ENCODE peak calls at places on chromosomes 3 and 15, in seven cellular contexts. J is naive thymus-derived CD8-positive, alpha-beta T cell; C is stromal cell of bone marrow; F is iris pigment epithelial cell; V is HT1080; K is mesothelial cell of epicardium; D is hypothalamus. X is an unnamed sample.
A peak's percentile ranks its signal among the peaks of the same experiment; 100 is the strongest.

GRCh38 chr15:89335289-89336041 is 841 bp upstream of the POLG start:
- DNase-seq in J (no peak), C (no peak), F (no peak), V (no peak), K (peak; percentile 53), D (no peak), X (no peak)

GRCh38 chr15:73560501-73561117 is 72.6 kb downstream of the NPTN start:
- DNase-seq in J (peak; percentile 13), C (peak; percentile 44), F (peak; percentile 68), V (peak; percentile 46), K (no peak), D (no peak), X (peak; percentile 7)

GRCh38 chr15:92907880-92908279 is 7.8 kb downstream of the CHD2 start:
- DNase-seq in J (no peak), C (peak; percentile 91), F (peak; percentile 89), V (peak; percentile 94), K (no peak), D (no peak), X (no peak)

GRCh38 chr3:123104550-123104949 is 37.7 kb downstream of the PDIA5 start:
- DNase-seq in J (no peak), C (peak; percentile 66), F (peak; percentile 87), V (peak; percentile 86), K (no peak), D (no peak), X (no peak)

GRCh38 chr3:13655074-13655913 is 106.4 kb downstream of the FBLN2 start:
- DNase-seq in J (no peak), C (no peak), F (peak; percentile 29), V (no peak), K (peak; percentile 83), D (no peak), X (no peak)

GRCh38 chr15:90059208-90059985 is 42.9 kb downstream of the IDH2 start:
- DNase-seq in J (peak; percentile 38), C (no peak), F (no peak), V (no peak), K (no peak), D (no peak), X (peak; percentile 81)

GRCh38 chr3:31758342-31758741 is 222.7 kb downstream of the OSBPL10 start:
- DNase-seq in J (no peak), C (no peak), F (no peak), V (no peak), K (no peak), D (no peak), X (no peak)

GRCh38 chr3:148882288-148882687 is 17.2 kb downstream of the CPA3 start:
- DNase-seq in J (no peak), C (peak; percentile 54), F (peak; percentile 88), V (no peak), K (no peak), D (no peak), X (no peak)

GRCh38 chr15:89119489-89120478 is 31.5 kb downstream of the ABHD2 start:
- DNase-seq in J (no peak), C (peak; percentile 80), F (peak; percentile 93), V (no peak), K (no peak), D (no peak), X (no peak)

GRCh38 chr15:25345943-25346342 is 92.9 kb downstream of the UBE3A start:
- DNase-seq in J (no peak), C (peak; percentile 5), F (peak; percentile 54), V (peak; percentile 5), K (no peak), D (no peak), X (no peak)

GRCh38 chr3:175270199-175270837 is 411.2 kb downstream of the NAALADL2 start:
- DNase-seq in J (no peak), C (no peak), F (peak; percentile 32), V (no peak), K (no peak), D (no peak), X (no peak)

GRCh38 chr3:99817047-99817436 is 620 bp upstream of the CMSS1 start:
- DNase-seq in J (no peak), C (no peak), F (no peak), V (no peak), K (no peak), D (no peak), X (no peak)

GRCh38 chr15:65956307-65956706 is 87.0 kb downstream of the RAB11A start:
- DNase-seq in J (no peak), C (no peak), F (no peak), V (no peak), K (no peak), D (no peak), X (no peak)

GRCh38 chr3:16520636-16521579 is 7.4 kb upstream of the RFTN1 start:
- DNase-seq in J (no peak), C (no peak), F (no peak), V (no peak), K (no peak), D (no peak), X (no peak)

GRCh38 chr3:127674099-127674792 is 1.5 kb downstream of the ABTB1 start:
- DNase-seq in J (peak; percentile 19), C (no peak), F (no peak), V (no peak), K (peak; percentile 25), D (no peak), X (no peak)

GRCh38 chr3:58874248-58874741 is 175.5 kb downstream of the CFAP20DC start:
- DNase-seq in J (no peak), C (no peak), F (peak; percentile 26), V (peak; percentile 93), K (no peak), D (no peak), X (no peak)

GRCh38 chr15:86661580-86661979 is 581.9 kb downstream of the AGBL1 start:
- DNase-seq in J (no peak), C (no peak), F (no peak), V (no peak), K (no peak), D (no peak), X (no peak)

GRCh38 chr15:26020871-26021270 is 157.7 kb upstream of the ATP10A start:
- DNase-seq in J (no peak), C (no peak), F (no peak), V (no peak), K (no peak), D (no peak), X (no peak)

GRCh38 chr15:79938143-79938542 is 32.9 kb downstream of the BCL2A1 start:
- DNase-seq in J (no peak), C (no peak), F (no peak), V (no peak), K (no peak), D (no peak), X (no peak)

GRCh38 chr3:39050020-39050419 is 1.7 kb downstream of the SCN11A start:
- DNase-seq in J (no peak), C (no peak), F (no peak), V (no peak), K (no peak), D (no peak), X (no peak)

GRCh38 chr3:69491980-69492379 is 106.1 kb upstream of the FRMD4B start:
- DNase-seq in J (no peak), C (no peak), F (peak; percentile 4), V (peak; percentile 21), K (no peak), D (no peak), X (no peak)

GRCh38 chr15:91348812-91349500 is 248.9 kb downstream of the SV2B start:
- DNase-seq in J (peak; percentile 13), C (no peak), F (peak; percentile 1), V (no peak), K (no peak), D (no peak), X (no peak)

GRCh38 chr3:192372627-192373026 is 354.7 kb downstream of the FGF12 start:
- DNase-seq in J (no peak), C (no peak), F (no peak), V (no peak), K (no peak), D (no peak), X (no peak)

GRCh38 chr3:22836131-22836530 is 367.0 kb upstream of the UBE2E2 start:
- DNase-seq in J (no peak), C (no peak), F (no peak), V (no peak), K (no peak), D (no peak), X (no peak)

GRCh38 chr15:94838281-94838680 is 606.9 kb downstream of the MCTP2 start:
- DNase-seq in J (no peak), C (no peak), F (no peak), V (no peak), K (no peak), D (no peak), X (no peak)

GRCh38 chr15:92797168-92798052 is 102.7 kb upstream of the CHD2 start:
- DNase-seq in J (peak; percentile 82), C (peak; percentile 63), F (peak; percentile 72), V (peak; percentile 69), K (no peak), D (no peak), X (peak; percentile 37)

GRCh38 chr3:42632146-42632545 is 21.4 kb upstream of the ZBTB47 start:
- DNase-seq in J (no peak), C (no peak), F (peak; percentile 88), V (peak; percentile 68), K (no peak), D (no peak), X (no peak)

GRCh38 chr3:53856964-53857363 is 10.6 kb downstream of the IL17RB start:
- DNase-seq in J (no peak), C (no peak), F (no peak), V (no peak), K (no peak), D (no peak), X (no peak)

GRCh38 chr15:57857871-57858270 is 151.4 kb downstream of the POLR2M start:
- DNase-seq in J (no peak), C (no peak), F (no peak), V (no peak), K (no peak), D (no peak), X (no peak)

GRCh38 chr3:24493951-24494615 is 567 bp downstream of the THRB start:
- DNase-seq in J (no peak), C (no peak), F (peak; percentile 47), V (peak; percentile 35), K (peak; percentile 43), D (peak; percentile 60), X (peak; percentile 15)

GRCh38 chr15:72566973-72567372 is 87.5 kb upstream of the GOLGA6B start:
- DNase-seq in J (no peak), C (no peak), F (no peak), V (no peak), K (no peak), D (no peak), X (no peak)

GRCh38 chr3:12227833-12228232 is 61.0 kb upstream of the PPARG start:
- DNase-seq in J (no peak), C (peak; percentile 88), F (peak; percentile 89), V (peak; percentile 69), K (no peak), D (no peak), X (no peak)

GRCh38 chr3:37481986-37482385 is 307.6 kb upstream of the LRRFIP2 start:
- DNase-seq in J (no peak), C (no peak), F (no peak), V (no peak), K (no peak), D (no peak), X (no peak)

GRCh38 chr3:126539558-126540250 is 15.7 kb downstream of the CHST13 start:
- DNase-seq in J (no peak), C (no peak), F (no peak), V (no peak), K (no peak), D (no peak), X (no peak)

GRCh38 chr3:185555101-185555501 is 2.7 kb upstream of the LIPH start:
- DNase-seq in J (no peak), C (no peak), F (peak; percentile 41), V (no peak), K (no peak), D (no peak), X (no peak)

GRCh38 chr15:33283603-33284002 is 27.2 kb upstream of the RYR3 start:
- DNase-seq in J (no peak), C (no peak), F (no peak), V (no peak), K (no peak), D (no peak), X (no peak)

GRCh38 chr3:191376742-191377141 is 46.4 kb upstream of the UTS2B start:
- DNase-seq in J (no peak), C (peak; percentile 81), F (peak; percentile 86), V (peak; percentile 64), K (no peak), D (no peak), X (no peak)

GRCh38 chr15:66761723-66762595 is 59.9 kb downstream of the SMAD6 start:
- DNase-seq in J (no peak), C (peak; percentile 68), F (no peak), V (no peak), K (no peak), D (no peak), X (no peak)

X was measured in memory B cell.